ENCODE peak calls at places on chromosome 5, in eight cellular contexts. F is activated CD8-positive, alpha-beta memory T cell treated with anti-CD3 and anti-CD28 coated beads for 48 hours; S is GF-D8; M is activated CD4-positive, alpha-beta T cell treated with anti-CD3 and anti-CD28 coated beads for 48 hours; X is stimulated activated effector memory CD8-positive, alpha-beta T cell treated with anti-CD3 and anti-CD28 coated beads, Interleukin-12 subunit alpha, Interleukin-12 subunit beta, amount 100 ng/mL, for 72 hours; V is sigmoid colon; G is DMS153; T is NCI-H69. D is an unnamed sample.

GRCh38 chr5:150044334-150044681 is 42.0 kb downstream of the CSF1R start:
- DNase-seq in T (no peak), G (no peak), S (no peak), F (no peak), X (no peak), M (no peak), V (no peak), D (no peak)

GRCh38 chr5:159947708-159948358 is 31.6 kb downstream of the ADRA1B start:
- DNase-seq in F (no peak), M (no peak), G (no peak), T (no peak), V (no peak), X (no peak), S (no peak), D (peak; percentile 60)

GRCh38 chr5:113678924-113679575 is 165.6 kb downstream of the YTHDC2 start:
- DNase-seq in G (no peak), T (peak; percentile 66), V (no peak), F (no peak), M (peak; percentile 43), X (peak; percentile 5), S (no peak), D (peak; percentile 65)

GRCh38 chr5:134124289-134125194 is 10.1 kb downstream of the TCF7 start:
- DNase-seq in T (peak; percentile 33), G (no peak), F (no peak), V (no peak), M (no peak), S (no peak), X (no peak), D (peak; percentile 27)

GRCh38 chr5:63555874-63556273 is 406.4 kb downstream of the HTR1A start:
- DNase-seq in V (no peak), T (peak; percentile 12), F (no peak), M (no peak), G (no peak), X (no peak), S (no peak), D (no peak)

GRCh38 chr5:132225165-132226032 is 2.3 kb downstream of the P4HA2 start:
- DNase-seq in V (peak; percentile 88), F (no peak), X (no peak), M (peak; percentile 67), S (no peak), T (peak; percentile 88), G (peak; percentile 2), D (peak; percentile 17)

GRCh38 chr5:13516195-13516594 is 428.3 kb downstream of the DNAH5 start:
- DNase-seq in T (no peak), X (no peak), S (no peak), V (no peak), F (no peak), M (no peak), G (no peak), D (no peak)

GRCh38 chr5:90598300-90598699 is 39.7 kb downstream of the ADGRV1 start:
- DNase-seq in F (no peak), S (no peak), M (no peak), X (no peak), G (no peak), V (no peak), T (no peak), D (no peak)

GRCh38 chr5:6708814-6709213 is 4.4 kb upstream of the TENT4A start:
- DNase-seq in S (no peak), G (no peak), V (no peak), T (no peak), F (no peak), M (no peak), X (no peak), D (no peak)

GRCh38 chr5:174329738-174330137 is 284.2 kb downstream of the NSG2 start:
- DNase-seq in S (no peak), M (no peak), T (no peak), X (no peak), V (no peak), F (no peak), G (no peak), D (no peak)

GRCh38 chr5:177065480-177065879 is 21.2 kb upstream of the FGFR4 start:
- DNase-seq in M (no peak), T (no peak), G (no peak), F (no peak), V (no peak), S (no peak), X (no peak), D (no peak)

GRCh38 chr5:103519550-103519949 is 43.0 kb downstream of the NUDT12 start:
- DNase-seq in V (no peak), M (no peak), G (no peak), S (no peak), T (peak; percentile 49), F (no peak), X (no peak), D (no peak)

GRCh38 chr5:159218595-159219023 is 9.3 kb upstream of the RNF145 start:
- DNase-seq in M (no peak), X (no peak), V (no peak), G (no peak), T (peak; percentile 44), S (no peak), F (no peak), D (no peak)

GRCh38 chr5:39570418-39571027 is 145.7 kb upstream of the DAB2 start:
- DNase-seq in S (no peak), V (no peak), M (no peak), G (peak; percentile 10), F (no peak), X (no peak), T (peak; percentile 31), D (peak; percentile 41)

GRCh38 chr5:159504106-159504856 is 174.0 kb upstream of the IL12B start:
- DNase-seq in S (no peak), F (no peak), V (no peak), M (no peak), T (no peak), X (no peak), G (no peak), D (no peak)

D was measured in NB4.